ENCODE peak calls at places on chromosomes 12 and 14, in nine cellular contexts. K, E, Z, T, O, C, W, Y and F are unnamed samples. For H3K4me1, the result is how much of the 10 kb centered on the place peaks cover.

GRCh38 chr12:76187177-76187576 is 102.7 kb upstream of the NAP1L1 start:
- DNase-seq in K (no peak), E (no peak), Z (no peak), T (no peak), O (no peak), C (no peak), W (no peak), Y (no peak), F (no peak)

GRCh38 chr14:69666698-69667211 is 55.4 kb downstream of the SUSD6 start:
- DNase-seq in K (no peak), E (peak), Z (no peak), T (peak), O (no peak), C (no peak), W (peak), Y (no peak), F (no peak)

GRCh38 chr14:102415671-102416070 is 52.9 kb downstream of the TECPR2 start:
- DNase-seq in K (no peak), E (no peak), Z (no peak), T (no peak), O (no peak), C (no peak), W (no peak), Y (no peak), F (no peak)

GRCh38 chr12:116354534-116354933 is 77.0 kb upstream of the MED13L start:
- DNase-seq in K (no peak), E (no peak), Z (no peak), T (no peak), O (no peak), C (no peak), W (no peak), Y (no peak), F (no peak)

GRCh38 chr12:106195638-106196037 is 52.2 kb downstream of the CKAP4 start:
- DNase-seq in K (peak), E (peak), Z (peak), T (no peak), O (peak), C (peak), W (peak), Y (peak), F (peak)

GRCh38 chr12:92942905-92943304 is 13.8 kb upstream of the EEA1 start:
- DNase-seq in K (no peak), E (peak), Z (no peak), T (no peak), O (no peak), C (no peak), W (peak), Y (no peak), F (no peak)

GRCh38 chr12:54935235-54935951 is 49.2 kb downstream of the TESPA1 start:
- DNase-seq in K (no peak), E (no peak), Z (no peak), T (peak), O (no peak), C (peak), W (peak), Y (no peak), F (no peak)

GRCh38 chr12:15726029-15726756 is 63.0 kb downstream of the EPS8 start:
- DNase-seq in K (no peak), E (no peak), Z (no peak), T (no peak), O (no peak), C (no peak), W (peak), Y (no peak), F (no peak)

GRCh38 chr14:92584856-92585255 is 71.3 kb downstream of the RIN3 start:
- DNase-seq in K (no peak), E (no peak), Z (no peak), T (no peak), O (no peak), C (no peak), W (no peak), Y (no peak), F (no peak)

GRCh38 chr12:54082402-54082892 is 28.8 kb downstream of the HOXC4 start:
- DNase-seq in K (no peak), E (peak), Z (no peak), T (no peak), O (no peak), C (peak), W (peak), Y (no peak), F (peak)

GRCh38 chr12:113043240-113043639 is 13.3 kb upstream of the DTX1 start:
- DNase-seq in K (no peak), E (no peak), Z (no peak), T (no peak), O (no peak), C (no peak), W (no peak), Y (no peak), F (no peak)

GRCh38 chr12:58745348-58746125 is 174.8 kb downstream of the LRIG3 start:
- DNase-seq in K (no peak), E (no peak), Z (no peak), T (no peak), O (no peak), C (no peak), W (peak), Y (no peak), F (no peak)

GRCh38 chr12:32917094-32917611 is 20.6 kb upstream of the PKP2 start:
- DNase-seq in K (peak), E (no peak), Z (no peak), T (no peak), O (no peak), C (no peak), W (peak), Y (no peak), F (no peak)

GRCh38 chr14:63764103-63764502 is 36.2 kb upstream of the SGPP1 start:
- DNase-seq in K (no peak), E (no peak), Z (no peak), T (no peak), O (no peak), C (no peak), W (no peak), Y (no peak), F (no peak)

GRCh38 chr12:21350975-21351374 is 16.3 kb upstream of the SLCO1A2 start:
- DNase-seq in K (no peak), E (no peak), Z (no peak), T (peak), O (no peak), C (peak), W (no peak), Y (no peak), F (no peak)

GRCh38 chr12:96882862-96883261 is 24.2 kb upstream of the NEDD1 start:
- DNase-seq in K (no peak), E (no peak), Z (no peak), T (no peak), O (no peak), C (no peak), W (peak), Y (no peak), F (no peak)

GRCh38 chr14:83847102-83847501 is 1682.8 kb upstream of the FLRT2 start:
- DNase-seq in K (no peak), E (no peak), Z (no peak), T (no peak), O (no peak), C (no peak), W (no peak), Y (no peak), F (no peak)

GRCh38 chr12:49671051-49671765 is 36.0 kb downstream of the FMNL3 start:
- DNase-seq in K (no peak), E (peak), Z (no peak), T (no peak), O (peak), C (no peak), W (no peak), Y (no peak), F (no peak)

GRCh38 chr12:84157170-84157569 is 755.4 kb downstream of the SLC6A15 start:
- DNase-seq in K (no peak), E (no peak), Z (no peak), T (no peak), O (no peak), C (no peak), W (no peak), Y (no peak), F (no peak)

GRCh38 chr12:88325076-88325827 is 183.1 kb downstream of the TMTC3 start:
- DNase-seq in K (no peak), E (no peak), Z (no peak), T (peak), O (no peak), C (peak), W (peak), Y (no peak), F (no peak)

GRCh38 chr14:39641224-39641623 is 209.0 kb upstream of the FBXO33 start:
- DNase-seq in K (no peak), E (no peak), Z (no peak), T (no peak), O (no peak), C (no peak), W (no peak), Y (no peak), F (no peak)

GRCh38 chr12:77625441-77625840 is 205.3 kb upstream of the NAV3 start:
- DNase-seq in K (no peak), E (no peak), Z (no peak), T (no peak), O (no peak), C (peak), W (peak), Y (no peak), F (no peak)

GRCh38 chr14:92986254-92987147 is 63.6 kb downstream of the CHGA start:
- DNase-seq in K (peak), E (peak), Z (no peak), T (peak), O (peak), C (peak), W (peak), Y (no peak), F (no peak)

GRCh38 chr14:63960926-63961567 is 108.2 kb downstream of the SYNE2 start:
- DNase-seq in K (no peak), E (no peak), Z (no peak), T (no peak), O (no peak), C (no peak), W (peak), Y (no peak), F (no peak)

GRCh38 chr12:3140284-3140683 is 63.1 kb downstream of the TSPAN9 start:
- DNase-seq in K (no peak), E (no peak), Z (no peak), T (no peak), O (peak), C (no peak), W (no peak), Y (peak), F (no peak)
- H3K4me1 ChIP-seq in K (under half), E (under half), Z (under half), T (under half), O (half or more), C (under half), W (under half), Y (half or more), F (under half)

DNA sequence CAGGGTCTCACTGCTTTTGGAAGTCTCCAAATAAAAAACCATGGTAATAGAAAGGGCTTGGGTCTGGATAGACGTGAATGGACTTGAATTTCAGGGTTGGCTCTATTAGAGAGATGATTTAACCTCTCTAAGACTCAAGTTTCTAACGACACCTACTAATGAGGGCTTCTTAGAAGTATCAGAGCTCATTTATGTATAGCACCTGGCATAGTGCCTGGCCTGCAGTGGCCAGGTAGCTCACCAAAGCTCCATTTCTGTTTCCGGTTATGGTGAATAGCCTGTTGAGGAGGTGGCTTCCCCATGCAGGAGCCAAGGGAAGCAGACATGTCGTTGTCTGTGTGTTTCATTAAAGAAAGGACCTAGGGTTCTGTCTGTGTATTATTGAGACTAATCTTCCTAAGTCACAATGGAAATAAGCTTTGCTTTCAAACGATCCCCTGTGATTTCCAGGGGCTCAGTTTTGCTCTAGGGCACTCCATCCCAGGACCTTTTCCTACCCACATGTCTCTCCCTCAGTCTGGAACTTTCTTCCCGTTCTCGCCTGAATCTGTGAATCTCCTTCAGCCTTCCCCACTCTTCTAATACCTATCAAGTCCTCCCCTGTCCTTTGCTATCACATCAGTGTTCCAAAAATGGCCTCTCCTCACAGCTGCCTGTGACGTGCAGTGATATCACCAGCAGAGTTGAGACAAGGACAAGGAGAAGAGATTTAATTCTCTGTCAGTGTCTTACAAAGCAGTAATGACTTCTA is 108.8 kb downstream of the ETV6 start:
- DNase-seq in K (no peak), E (no peak), Z (no peak), T (no peak), O (peak), C (no peak), W (no peak), Y (no peak), F (no peak)
- H3K4me1 ChIP-seq in K (half or more), E (under half), Z (half or more), T (under half), O (half or more), C (under half), W (under half), Y (half or more), F (under half)

DNA sequence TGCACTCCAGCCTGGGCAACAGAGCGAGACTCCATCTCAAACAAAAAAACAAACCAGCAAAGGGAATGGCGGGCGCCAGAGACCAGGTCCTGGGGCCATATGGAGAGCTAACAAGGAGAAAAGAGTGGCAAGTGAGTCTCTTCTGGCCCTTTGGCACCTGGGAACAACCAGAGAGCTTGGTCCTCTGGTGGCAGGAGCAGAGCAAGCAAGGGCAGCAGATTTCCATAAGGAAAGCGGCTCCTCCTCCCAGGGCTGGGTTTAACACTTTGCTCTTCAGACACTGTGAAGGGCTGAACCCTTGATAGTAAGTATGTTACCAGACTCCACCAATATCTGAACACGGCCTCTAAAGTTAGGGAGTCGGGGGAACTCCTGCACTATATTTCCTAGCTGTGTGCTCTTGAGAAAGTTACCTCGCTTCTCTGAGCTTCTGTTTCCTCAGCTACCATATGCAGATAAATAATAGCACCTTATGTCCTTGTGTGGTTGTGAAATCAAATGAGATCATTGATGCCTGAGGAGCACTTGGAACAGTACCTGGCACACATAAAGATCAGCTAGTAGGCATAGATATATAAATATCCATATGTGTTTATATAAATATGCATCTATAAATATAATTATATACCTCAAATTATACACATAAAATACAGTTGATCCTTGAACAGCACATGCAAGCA is 33.4 kb upstream of the PLEKHG6 start:
- DNase-seq in K (no peak), E (no peak), Z (no peak), T (peak), O (no peak), C (no peak), W (peak), Y (no peak), F (no peak)
- H3K4me1 ChIP-seq in K (under half), E (under half), Z (under half), T (under half), O (under half), C (under half), W (under half), Y (half or more), F (under half)

DNA sequence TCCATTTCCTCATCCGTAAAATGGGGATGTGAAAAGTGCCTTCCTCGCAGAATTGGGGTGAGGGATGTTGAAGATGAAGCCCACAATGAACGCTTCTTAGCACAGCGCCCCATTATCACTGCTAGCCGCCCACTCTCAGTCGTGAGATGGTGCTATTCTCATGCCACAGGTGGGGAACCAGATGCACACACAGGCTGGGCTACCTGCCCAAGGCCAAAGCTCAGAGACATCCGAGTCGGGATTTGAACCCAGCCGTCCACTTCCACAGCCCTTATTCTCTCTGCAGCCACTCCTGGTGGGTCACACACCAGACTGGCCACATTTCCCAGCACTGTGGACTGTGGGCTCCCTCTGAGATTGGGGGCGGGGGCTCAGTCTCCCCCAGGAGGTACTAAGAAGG is 55.8 kb downstream of the BCL11B start:
- DNase-seq in K (no peak), E (no peak), Z (no peak), T (no peak), O (no peak), C (no peak), W (no peak), Y (no peak), F (no peak)
- H3K4me1 ChIP-seq in K (under half), E (under half), Z (under half), T (under half), O (under half), C (under half), W (under half), Y (under half), F (under half)

GRCh38 chr14:91349481-91350074 is 68.0 kb downstream of the CCDC88C start:
- DNase-seq in K (no peak), E (no peak), Z (no peak), T (no peak), O (no peak), C (no peak), W (no peak), Y (no peak), F (no peak)

GRCh38 chr14:91351508-91351853 is 66.1 kb downstream of the CCDC88C start:
- DNase-seq in K (no peak), E (no peak), Z (no peak), T (no peak), O (no peak), C (no peak), W (no peak), Y (no peak), F (no peak)

GRCh38 chr14:91350483-91350812 is 67.2 kb downstream of the CCDC88C start:
- DNase-seq in K (no peak), E (no peak), Z (no peak), T (no peak), O (no peak), C (no peak), W (no peak), Y (no peak), F (no peak)

GRCh38 chr14:91350813-91351507 is 66.7 kb downstream of the CCDC88C start:
- DNase-seq in K (no peak), E (no peak), Z (no peak), T (no peak), O (no peak), C (no peak), W (no peak), Y (no peak), F (no peak)

GRCh38 chr14:91348861-91349465 is 68.7 kb downstream of the CCDC88C start:
- DNase-seq in K (no peak), E (no peak), Z (no peak), T (no peak), O (no peak), C (no peak), W (no peak), Y (no peak), F (no peak)
- H3K4me1 ChIP-seq in K (under half), E (under half), Z (under half), T (under half), O (under half), C (under half), W (under half), Y (under half), F (under half)

GRCh38 chr14:67358914-67359313 is 690 bp downstream of the ATP6V1D start:
- DNase-seq in K (no peak), E (no peak), Z (no peak), T (no peak), O (no peak), C (peak), W (peak), Y (no peak), F (no peak)

GRCh38 chr14:67360469-67361206 is 510 bp downstream of the EIF2S1 start:
- DNase-seq in K (no peak), E (no peak), Z (no peak), T (no peak), O (no peak), C (no peak), W (no peak), Y (no peak), F (no peak)

GRCh38 chr14:67357583-67358354 is 1.8 kb downstream of the ATP6V1D start:
- DNase-seq in K (no peak), E (peak), Z (no peak), T (no peak), O (no peak), C (peak), W (peak), Y (no peak), F (no peak)

GRCh38 chr14:67359775-67360468 is at the start of the genes ATP6V1D and EIF2S1:
- DNase-seq in K (peak), E (peak), Z (peak), T (peak), O (peak), C (peak), W (peak), Y (peak), F (peak)

GRCh38 chr14:67359319-67359774 is 257 bp downstream of the ATP6V1D start:
- DNase-seq in K (no peak), E (peak), Z (peak), T (no peak), O (peak), C (peak), W (peak), Y (peak), F (no peak)
- H3K4me1 ChIP-seq in K (half or more), E (under half), Z (half or more), T (under half), O (half or more), C (under half), W (half or more), Y (half or more), F (half or more)